ENCODE peak calls at places on chromosomes 2 and 18, in six cellular contexts. L is K562, H is upper lobe of left lung, W is left ventricle myocardium inferior, C is endodermal cell, V is psoas muscle. N is an unnamed sample. For H3K36me3, the result is how much of the 10 kb centered on the place peaks cover.

GRCh38 chr18:8947576-8947975 is 154.9 kb upstream of the NDUFV2 start:
- DNase-seq in L (no peak), H (no peak), W (no peak), C (peak), V (no peak), N (no peak)

GRCh38 chr18:25229080-25229479 is 122.9 kb downstream of the ZNF521 start:
- DNase-seq in L (peak), H (no peak), W (no peak), C (no peak), V (no peak), N (no peak)

GRCh38 chr2:207163815-207164747 is 1.7 kb downstream of the KLF7 start:
- DNase-seq in L (no peak), H (peak), W (peak), C (no peak), V (peak), N (peak)

GRCh38 chr2:231933916-231934401 is 7.8 kb upstream of the NPPC start:
- DNase-seq in L (no peak), H (no peak), W (peak), C (no peak), V (peak), N (no peak)

GRCh38 chr18:23340661-23341060 is 112.4 kb upstream of the RIOK3 start:
- DNase-seq in L (no peak), H (no peak), W (peak), C (no peak), V (no peak), N (peak)

GRCh38 chr2:113720167-113720566 is 36.3 kb downstream of the SLC35F5 start:
- DNase-seq in L (no peak), H (no peak), W (no peak), C (no peak), V (no peak), N (peak)

GRCh38 chr2:27218614-27219013 is 1.4 kb downstream of the CAD start:
- DNase-seq in L (no peak), H (no peak), W (no peak), C (no peak), V (no peak), N (no peak)

GRCh38 chr2:116980354-116980753 is 834.1 kb upstream of the DDX18 start:
- DNase-seq in L (no peak), H (no peak), W (no peak), C (peak), V (no peak), N (no peak)

GRCh38 chr18:55415258-55415871 is 172.6 kb downstream of the TCF4 start:
- DNase-seq in L (peak), H (peak), W (peak), C (peak), V (peak), N (peak)

GRCh38 chr2:124149571-124149970 is 124.5 kb downstream of the CNTNAP5 start:
- DNase-seq in L (no peak), H (no peak), W (no peak), C (no peak), V (no peak), N (no peak)

GRCh38 chr2:177265834-177266817 is 1.6 kb upstream of the NFE2L2 start:
- DNase-seq in L (no peak), H (no peak), W (no peak), C (no peak), V (no peak), N (peak)

GRCh38 chr2:30691948-30692828 is 115.1 kb downstream of the CAPN13 start:
- DNase-seq in L (no peak), H (no peak), W (peak), C (peak), V (peak), N (no peak)

GRCh38 chr2:29455202-29455885 is 340.1 kb downstream of the CLIP4 start:
- DNase-seq in L (no peak), H (no peak), W (no peak), C (no peak), V (no peak), N (no peak)

GRCh38 chr2:104769096-104769495 is 84.8 kb upstream of the POU3F3 start:
- DNase-seq in L (no peak), H (no peak), W (no peak), C (no peak), V (no peak), N (peak)

GRCh38 chr2:43851026-43851980 is 12.5 kb downstream of the ABCG8 start:
- DNase-seq in L (peak), H (no peak), W (no peak), C (peak), V (no peak), N (no peak)

DNA sequence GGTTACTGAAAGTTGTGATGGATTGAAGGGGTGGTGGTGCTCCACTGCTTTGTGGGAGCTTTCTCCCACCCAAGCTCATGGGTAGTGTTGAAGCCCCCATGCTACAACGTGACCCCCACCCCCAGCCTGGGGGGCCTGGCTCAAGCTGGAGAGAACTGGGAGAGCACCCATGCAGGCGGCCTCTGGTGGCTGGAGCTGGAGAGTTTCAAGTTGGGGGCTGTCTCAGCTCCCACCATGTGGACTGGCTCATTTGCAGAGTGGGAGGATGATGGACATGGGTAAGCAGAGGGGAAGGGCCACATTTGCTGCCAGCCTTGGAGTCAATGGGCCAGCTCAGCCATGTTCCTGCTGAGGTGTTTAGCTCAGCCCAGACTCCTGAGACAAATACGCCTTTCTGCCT is 62.8 kb downstream of the INPP4A start:
- DNase-seq in L (peak), H (no peak), W (no peak), C (no peak), V (no peak), N (no peak)
- TF ChIP-seq CTCF in L (no peak), H (no peak), W (no peak), C (no peak), V (no peak), N (no peak)

GRCh38 chr2:216694826-216695217 is 527 bp downstream of the IGFBP5 start:
- DNase-seq in L (no peak), H (no peak), W (no peak), C (no peak), V (no peak), N (no peak)

GRCh38 chr2:216694201-216694825 is 1.0 kb downstream of the IGFBP5 start:
- DNase-seq in L (no peak), H (peak), W (peak), C (peak), V (peak), N (peak)

GRCh38 chr2:216696321-216696720 is 972 bp upstream of the IGFBP5 start:
- DNase-seq in L (no peak), H (no peak), W (no peak), C (no peak), V (no peak), N (no peak)

GRCh38 chr2:216696751-216697560 is 1.6 kb upstream of the IGFBP5 start:
- DNase-seq in L (no peak), H (no peak), W (no peak), C (no peak), V (no peak), N (peak)

GRCh38 chr2:216695401-216695821 is at the start of gene IGFBP5:
- DNase-seq in L (peak), H (peak), W (peak), C (peak), V (peak), N (peak)
- H3K36me3 ChIP-seq in L (under half), H (under half), W (under half), C (under half), V (under half), N (under half)

GRCh38 chr2:189440947-189441708 is at the start of gene WDR75:
- DNase-seq in L (peak), H (peak), W (peak), C (peak), V (peak), N (peak)

GRCh38 chr2:189437931-189438330 is 3.3 kb upstream of the WDR75 start:
- DNase-seq in L (no peak), H (no peak), W (no peak), C (no peak), V (no peak), N (no peak)

GRCh38 chr2:189441709-189442074 is 418 bp downstream of the WDR75 start:
- DNase-seq in L (no peak), H (no peak), W (no peak), C (no peak), V (no peak), N (peak)

GRCh38 chr2:189440644-189440946 is 679 bp upstream of the WDR75 start:
- DNase-seq in L (no peak), H (no peak), W (no peak), C (no peak), V (no peak), N (no peak)

GRCh38 chr2:189439342-189439741 is 1.9 kb upstream of the WDR75 start:
- DNase-seq in L (no peak), H (no peak), W (no peak), C (no peak), V (no peak), N (no peak)
- TF ChIP-seq CTCF in L (no peak), H (no peak), W (no peak), C (peak), V (no peak), N (no peak)

GRCh38 chr18:54163458-54163857 is 61.0 kb downstream of the MBD2 start:
- DNase-seq in L (no peak), H (no peak), W (no peak), C (no peak), V (no peak), N (peak)

GRCh38 chr18:54157646-54158045 is 66.8 kb downstream of the MBD2 start:
- DNase-seq in L (no peak), H (no peak), W (no peak), C (no peak), V (no peak), N (no peak)

GRCh38 chr18:54161267-54161666 is 63.2 kb downstream of the MBD2 start:
- DNase-seq in L (no peak), H (no peak), W (no peak), C (no peak), V (no peak), N (no peak)

GRCh38 chr18:54162431-54162830 is 62.0 kb downstream of the MBD2 start:
- DNase-seq in L (no peak), H (no peak), W (no peak), C (no peak), V (no peak), N (peak)

GRCh38 chr18:54159916-54160315 is 64.6 kb downstream of the MBD2 start:
- DNase-seq in L (no peak), H (no peak), W (no peak), C (no peak), V (no peak), N (no peak)
- H3K36me3 ChIP-seq in L (half or more), H (under half), W (half or more), C (under half), V (under half), N (under half)

DNA sequence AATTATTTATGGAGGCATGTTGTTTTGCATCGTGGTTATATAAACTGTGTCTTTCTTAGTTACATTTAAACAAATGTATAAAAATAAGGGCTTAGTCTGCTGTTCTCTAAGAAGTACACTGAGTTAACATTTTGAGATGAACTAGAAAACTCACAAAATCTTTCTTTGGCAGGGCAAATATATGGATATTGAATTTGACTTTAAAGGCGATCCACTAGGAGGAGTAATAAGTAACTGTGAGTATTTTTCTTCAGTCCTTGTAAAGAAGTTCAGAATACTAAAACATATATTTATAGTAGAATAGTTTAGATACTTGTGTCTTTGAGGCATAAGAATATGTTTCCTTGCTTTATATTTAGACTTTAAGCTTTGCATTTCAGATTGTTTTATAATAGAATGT is 104.8 kb downstream of the MYO1B start:
- DNase-seq in L (no peak), H (no peak), W (no peak), C (no peak), V (no peak), N (no peak)
- TF ChIP-seq CTCF in L (no peak), H (no peak), W (peak), C (no peak), V (no peak), N (no peak)

GRCh38 chr2:202278036-202278760 is 12.6 kb downstream of the NOP58 start:
- DNase-seq in L (no peak), H (no peak), W (no peak), C (peak), V (no peak), N (peak)
- H3K36me3 ChIP-seq in L (half or more), H (under half), W (under half), C (half or more), V (under half), N (under half)

GRCh38 chr2:171959998-171960397 is 37.7 kb downstream of the HAT1 start:
- DNase-seq in L (no peak), H (no peak), W (no peak), C (no peak), V (no peak), N (no peak)

GRCh38 chr2:171956135-171956830 is 34.0 kb downstream of the HAT1 start:
- DNase-seq in L (no peak), H (no peak), W (no peak), C (no peak), V (no peak), N (no peak)

GRCh38 chr2:171960570-171960969 is 38.3 kb downstream of the HAT1 start:
- DNase-seq in L (no peak), H (no peak), W (no peak), C (no peak), V (no peak), N (no peak)

GRCh38 chr2:171958475-171958874 is 36.2 kb downstream of the HAT1 start:
- DNase-seq in L (no peak), H (no peak), W (no peak), C (no peak), V (no peak), N (peak)

DNA sequence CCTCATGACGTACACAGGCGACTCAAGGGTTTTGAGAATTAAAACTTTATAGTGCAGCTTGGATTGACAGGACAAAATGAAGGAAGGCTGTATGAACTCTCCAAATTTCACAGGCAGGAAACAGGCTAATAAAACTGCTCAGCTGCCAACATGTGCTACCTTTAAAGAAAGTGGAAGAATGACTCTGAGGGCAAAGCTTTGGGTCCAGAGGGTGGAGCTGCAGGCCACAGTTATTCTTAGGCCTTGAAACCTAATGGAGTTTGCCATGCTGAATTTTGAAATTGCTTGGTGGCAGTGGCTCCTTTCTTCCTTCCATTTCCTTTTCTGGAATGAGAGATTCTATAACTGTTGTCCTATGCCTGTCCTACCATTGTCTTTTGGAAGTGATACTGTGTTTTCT is 34.8 kb downstream of the HAT1 start:
- DNase-seq in L (no peak), H (no peak), W (no peak), C (no peak), V (no peak), N (no peak)
- TF ChIP-seq CTCF in L (peak), H (no peak), W (no peak), C (peak), V (no peak), N (peak)

DNA sequence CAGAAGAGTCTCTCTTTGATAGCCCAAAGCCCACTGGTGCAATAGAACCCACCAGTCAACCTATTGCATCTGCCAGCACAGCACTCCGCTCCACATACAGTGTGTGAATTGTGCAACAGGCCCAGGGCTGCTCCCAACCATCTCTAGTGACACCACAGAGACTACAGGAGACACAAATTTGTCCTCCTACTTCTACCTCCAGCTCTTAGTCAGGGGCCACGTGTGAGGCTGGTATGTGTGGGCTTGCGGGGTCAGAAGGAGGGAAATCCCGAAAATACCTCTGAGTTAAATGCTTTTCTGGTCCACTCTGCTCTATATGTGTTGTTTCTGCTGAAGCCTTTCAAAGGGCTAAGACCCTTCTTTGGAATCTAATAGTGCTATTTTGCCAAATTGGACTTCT is 18.0 kb downstream of the DGUOK start:
- DNase-seq in L (no peak), H (no peak), W (no peak), C (no peak), V (no peak), N (no peak)
- H3K36me3 ChIP-seq in L (half or more), H (under half), W (half or more), C (half or more), V (under half), N (under half)

GRCh38 chr2:85719609-85720240 is 25.6 kb downstream of the GNLY start:
- DNase-seq in L (no peak), H (no peak), W (peak), C (no peak), V (peak), N (no peak)

GRCh38 chr2:85718885-85719487 is 24.8 kb downstream of the GNLY start:
- DNase-seq in L (no peak), H (no peak), W (no peak), C (no peak), V (peak), N (no peak)

GRCh38 chr2:85716346-85716880 is 22.3 kb downstream of the GNLY start:
- DNase-seq in L (no peak), H (peak), W (no peak), C (no peak), V (peak), N (no peak)

GRCh38 chr2:85717308-85718005 is 23.3 kb downstream of the GNLY start:
- DNase-seq in L (no peak), H (no peak), W (no peak), C (no peak), V (peak), N (no peak)

DNA sequence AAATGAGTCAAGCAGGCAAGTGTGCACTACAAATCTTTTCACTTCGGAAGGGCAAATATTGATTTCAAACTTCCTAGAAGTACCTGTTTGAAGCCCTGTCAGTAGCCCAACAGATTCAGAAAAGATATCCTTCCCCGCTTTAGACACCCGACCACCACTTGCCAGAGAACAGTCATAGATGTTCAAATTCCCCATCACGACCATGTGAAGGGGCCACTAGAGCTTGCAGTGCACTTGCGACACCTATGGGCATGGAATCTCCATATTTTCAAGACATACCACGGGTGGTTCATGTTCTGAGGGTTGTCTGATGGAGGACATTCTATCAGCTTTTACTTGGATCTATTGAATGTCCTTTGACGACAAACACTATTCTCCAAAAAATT is 23.8 kb downstream of the GNLY start:
- DNase-seq in L (peak), H (peak), W (no peak), C (no peak), V (no peak), N (no peak)
- TF ChIP-seq CTCF in L (peak), H (peak), W (no peak), C (no peak), V (no peak), N (peak)

N was measured in bronchial epithelial cell.